ENCODE peak calls at places on chromosomes 11 and 22, in seven cellular contexts. X is A549; G is CD4-positive, CD25-positive, alpha-beta regulatory T cell; F is neuronal stem cell; I is neural progenitor cell; T is aorta; N is tibial artery. R is an unnamed sample.

GRCh38 chr11:3058753-3059664 is 1.8 kb upstream of the CARS1 start:
- DNase-seq in G (no peak), X (peak; percentile 37), T (peak; percentile 80), I (no peak), F (no peak), N (peak; percentile 57), R (no peak)

GRCh38 chr11:44979536-44980399 is 29.1 kb upstream of the TP53I11 start:
- DNase-seq in N (no peak), G (no peak), T (peak; percentile 46), X (peak; percentile 92), I (peak; percentile 44), F (no peak), R (no peak)

GRCh38 chr11:123472236-123472935 is 42.3 kb downstream of the GRAMD1B start:
- DNase-seq in T (no peak), F (no peak), I (no peak), G (no peak), X (no peak), N (no peak), R (no peak)

GRCh38 chr11:19861171-19861570 is 148.5 kb downstream of the NAV2 start:
- DNase-seq in X (no peak), N (no peak), G (no peak), T (no peak), I (no peak), F (no peak), R (no peak)

GRCh38 chr11:39641749-39642148 is 1817.7 kb downstream of the LRRC4C start:
- DNase-seq in N (no peak), F (no peak), I (no peak), G (no peak), T (no peak), X (no peak), R (no peak)

GRCh38 chr11:66314561-66315497 is 2.0 kb downstream of the CD248 start:
- DNase-seq in T (no peak), X (no peak), I (no peak), G (no peak), N (no peak), F (no peak), R (no peak)

GRCh38 chr11:78255919-78256318 is 67.2 kb downstream of the USP35 start:
- DNase-seq in F (no peak), N (no peak), G (no peak), T (no peak), X (no peak), I (no peak), R (no peak)

GRCh38 chr11:130798801-130799200 is 117.5 kb downstream of the SNX19 start:
- DNase-seq in X (no peak), I (no peak), G (no peak), F (no peak), T (no peak), N (no peak), R (no peak)

GRCh38 chr11:116697639-116698038 is 75.1 kb downstream of the BUD13 start:
- DNase-seq in T (peak; percentile 33), F (no peak), X (no peak), N (no peak), G (no peak), I (no peak), R (no peak)

GRCh38 chr11:64340671-64341335 is 799 bp downstream of the CCDC88B start:
- DNase-seq in F (peak; percentile 62), I (peak; percentile 83), N (no peak), G (peak; percentile 71), X (no peak), T (peak; percentile 89), R (no peak)

GRCh38 chr22:40310081-40310770 is 36.1 kb upstream of the ADSL start:
- DNase-seq in I (no peak), G (no peak), T (no peak), F (no peak), X (no peak), N (peak; percentile 29), R (no peak)

GRCh38 chr11:130314184-130314748 is 451 bp downstream of the ZBTB44 start:
- DNase-seq in G (peak; percentile 66), I (peak; percentile 81), T (peak; percentile 87), X (no peak), F (no peak), N (peak; percentile 41), R (no peak)

GRCh38 chr11:10693509-10694071 is at the start of gene IRAG1:
- DNase-seq in F (no peak), N (peak; percentile 70), I (peak; percentile 11), G (no peak), T (peak; percentile 92), X (no peak), R (no peak)

GRCh38 chr22:32723632-32724031 is 77.9 kb upstream of the TIMP3 start:
- DNase-seq in F (no peak), T (peak; percentile 87), N (peak; percentile 81), G (no peak), X (no peak), I (no peak), R (no peak)

GRCh38 chr11:68751331-68751856 is at the start of gene TESMIN:
- DNase-seq in X (peak; percentile 89), I (peak; percentile 94), N (peak; percentile 69), F (peak; percentile 84), T (peak; percentile 94), G (peak; percentile 88), R (peak; percentile 68)

GRCh38 chr22:44045171-44045570 is 21.1 kb downstream of the PARVB start:
- DNase-seq in F (no peak), G (no peak), T (no peak), N (no peak), X (no peak), I (no peak), R (no peak)

GRCh38 chr11:133064961-133065360 is 467.3 kb downstream of the OPCML start:
- DNase-seq in I (no peak), T (no peak), G (no peak), F (no peak), X (no peak), N (no peak), R (no peak)

GRCh38 chr11:124918950-124919349 is at the start of gene HEPN1:
- DNase-seq in F (no peak), N (no peak), T (no peak), I (no peak), G (no peak), X (no peak), R (no peak)

GRCh38 chr22:43891360-43892182 is at the start of gene PNPLA5:
- DNase-seq in X (no peak), F (no peak), N (no peak), I (peak; percentile 66), T (peak; percentile 71), G (no peak), R (peak; percentile 45)

GRCh38 chr11:47329431-47329993 is 23.0 kb downstream of the MYBPC3 start:
- DNase-seq in N (no peak), X (no peak), T (peak; percentile 26), F (no peak), I (no peak), G (no peak), R (no peak)

GRCh38 chr11:119697882-119698281 is 31.1 kb downstream of the NECTIN1 start:
- DNase-seq in F (no peak), I (no peak), G (no peak), X (no peak), N (no peak), T (no peak), R (no peak)

GRCh38 chr11:119700030-119700429 is 29.0 kb downstream of the NECTIN1 start:
- DNase-seq in X (no peak), G (no peak), I (no peak), N (no peak), F (no peak), T (no peak), R (no peak)

GRCh38 chr11:119696378-119697157 is 32.4 kb downstream of the NECTIN1 start:
- DNase-seq in I (peak; percentile 58), T (no peak), F (no peak), N (no peak), G (no peak), X (no peak), R (no peak)

GRCh38 chr11:119699227-119699626 is 29.8 kb downstream of the NECTIN1 start:
- DNase-seq in T (peak; percentile 83), N (peak; percentile 48), F (no peak), G (no peak), X (no peak), I (no peak), R (no peak)

GRCh38 chr11:119697445-119697844 is 31.6 kb downstream of the NECTIN1 start:
- DNase-seq in G (no peak), X (no peak), I (no peak), T (no peak), N (no peak), F (no peak), R (no peak)
- H3K4me1 ChIP-seq in G (no peaks in the 10 kb centered on the region), X (peaks cover 10% of the 10 kb centered on the region), I (peaks cover 57% of the 10 kb centered on the region), T (no peaks in the 10 kb centered on the region), N (no peaks in the 10 kb centered on the region), F (peaks cover 10% of the 10 kb centered on the region), R (peaks cover 15% of the 10 kb centered on the region)

DNA sequence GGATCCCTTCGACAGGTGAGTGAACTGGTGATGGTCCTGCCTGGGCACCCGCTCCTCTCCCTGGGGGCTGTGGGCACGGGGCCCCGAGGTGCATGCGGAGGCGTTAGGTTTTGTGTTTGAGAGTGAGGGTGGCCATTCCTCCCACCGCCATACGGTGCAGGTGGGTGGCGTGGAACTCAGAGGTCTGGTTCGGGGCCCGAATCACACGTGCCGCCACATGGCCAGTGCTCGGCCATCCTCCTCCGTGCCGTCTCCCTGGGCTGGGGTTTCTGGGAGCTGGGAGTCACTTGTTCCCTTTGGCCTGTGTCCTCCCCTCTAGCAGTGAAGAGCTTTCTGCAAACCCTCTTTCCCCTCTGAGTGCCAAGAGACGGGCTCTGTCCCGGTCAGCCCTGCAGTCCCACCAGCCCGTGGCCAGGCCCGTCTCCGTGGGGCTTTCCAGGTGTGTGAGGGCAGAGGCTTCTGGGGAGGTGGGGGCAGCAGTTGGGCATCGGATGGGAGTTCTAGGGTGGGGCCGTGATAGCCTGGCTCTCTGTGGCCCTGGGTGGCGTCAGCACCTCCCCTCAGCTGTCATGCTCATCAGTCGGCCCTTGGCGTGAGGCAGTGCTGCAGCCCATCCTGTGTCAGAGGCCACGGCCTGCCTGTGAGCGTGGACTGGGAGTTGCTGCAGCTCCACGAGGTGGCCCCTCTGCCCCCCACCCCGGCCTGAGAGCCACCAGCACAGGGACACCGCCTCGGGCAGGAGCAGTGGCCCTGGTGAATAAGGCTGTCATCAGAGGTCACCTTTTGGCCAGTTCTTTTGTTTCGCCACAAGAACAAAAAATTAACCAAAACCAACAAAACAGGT is 10.2 kb downstream of the IRF7 start:
- DNase-seq in T (no peak), F (no peak), G (no peak), X (no peak), I (no peak), N (no peak), R (no peak)
- H3K27ac ChIP-seq in T (no peak overlapping the region), F (no peak overlapping the region), G (no peak overlapping the region), X (peak overlapping the region; percentile 69), I (no peak overlapping the region), N (no peak overlapping the region), R (no peak overlapping the region)

GRCh38 chr22:46561435-46561905 is 24.1 kb upstream of the CELSR1 start:
- DNase-seq in I (peak; percentile 57), T (peak; percentile 30), N (no peak), F (no peak), X (peak; percentile 77), G (no peak), R (no peak)
- H3K4me3 ChIP-seq in I (peak overlapping the region; percentile 41), T (no peak overlapping the region), N (no peak overlapping the region), F (no peak overlapping the region), X (no peak overlapping the region), G (no peak overlapping the region), R (no peak overlapping the region)

DNA sequence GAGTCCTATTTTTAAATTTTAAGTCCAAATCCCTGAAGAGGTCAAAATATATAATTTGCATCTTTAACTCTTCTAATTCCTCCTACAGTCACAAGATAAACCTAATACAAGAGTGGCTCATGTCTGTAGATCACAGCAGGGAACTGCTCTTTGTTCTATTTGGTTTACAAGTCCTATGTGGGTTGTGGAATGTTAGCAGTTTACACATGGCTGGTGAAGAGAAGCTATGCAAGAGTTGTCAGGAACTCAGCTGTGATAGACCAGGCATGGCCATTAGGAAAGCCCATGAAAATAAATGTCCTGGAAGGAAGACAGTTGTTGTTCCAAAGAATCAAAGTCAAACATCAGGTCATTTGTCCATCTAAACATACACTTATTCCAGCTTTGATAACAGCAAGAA is 312.4 kb upstream of the PITPNB start:
- DNase-seq in T (no peak), F (peak; percentile 33), I (peak; percentile 84), N (no peak), G (no peak), X (no peak), R (no peak)
- H3K4me1 ChIP-seq in T (peaks cover 2% of the 10 kb centered on the region), F (peaks cover 23% of the 10 kb centered on the region), I (peaks cover 24% of the 10 kb centered on the region), N (no peaks in the 10 kb centered on the region), G (no peaks in the 10 kb centered on the region), X (no peaks in the 10 kb centered on the region), R (no peaks in the 10 kb centered on the region)